ENCODE peak calls at places on chromosomes 7 and 10, in six cellular contexts. M is cardiac fibroblast; Q is left ventricle myocardium superior; X is left colon; U is activated CD4-positive, alpha-beta T cell treated with anti-CD3 and anti-CD28 coated beads, Interleukin-2, amount 50 U/mL, for 1 hour; N is T-helper 1 cell. Z is an unnamed sample.
A peak's percentile ranks its signal among the peaks of the same experiment; 100 is the strongest.

GRCh38 chr10:69644658-69645295 is 14.7 kb downstream of the FAM241B start:
- DNase-seq in M (peak; percentile 68), N (peak; percentile 14), Q (peak; percentile 66), U (peak; percentile 33), X (peak; percentile 70), Z (peak; percentile 83)

GRCh38 chr7:33903770-33904679 is 1.3 kb upstream of the BMPER start:
- DNase-seq in Q (peak; percentile 66), N (no peak), M (peak; percentile 57), U (no peak), X (peak; percentile 20), Z (peak; percentile 74)

GRCh38 chr10:52486840-52487611 is 172.9 kb downstream of the DKK1 start:
- DNase-seq in U (no peak), M (peak; percentile 95), N (no peak), Q (no peak), X (no peak), Z (no peak)

GRCh38 chr10:3652886-3653285 is 132.1 kb downstream of the KLF6 start:
- DNase-seq in U (no peak), M (peak; percentile 28), N (no peak), X (no peak), Q (no peak), Z (peak; percentile 53)

GRCh38 chr10:75042292-75042974 is 69.0 kb upstream of the SAMD8 start:
- DNase-seq in Q (no peak), N (no peak), X (no peak), M (peak; percentile 70), U (no peak), Z (peak; percentile 17)

GRCh38 chr7:84218681-84219080 is 24.1 kb upstream of the SEMA3A start:
- DNase-seq in M (peak; percentile 90), Q (no peak), X (no peak), N (no peak), U (no peak), Z (no peak)

GRCh38 chr7:158816995-158817394 is 12.3 kb downstream of the ESYT2 start:
- DNase-seq in X (peak; percentile 70), M (no peak), N (no peak), Q (no peak), U (no peak), Z (no peak)

GRCh38 chr7:133121175-133121844 is 39.4 kb upstream of the CHCHD3 start:
- DNase-seq in U (no peak), M (no peak), X (no peak), N (no peak), Q (no peak), Z (no peak)

Z was measured in cardiac muscle cell.